ENCODE peak calls at places on chromosomes 6 and 20, in nine cellular contexts. R is HepG2, Q is psoas muscle, K is ovary, E is esophagus squamous epithelium, C is thyroid gland, Y is fibroblast of lung, B is ascending aorta, W is H1. U is an unnamed sample. For H3K27me3, the result is how much of the 10 kb centered on the place peaks cover.

GRCh38 chr20:13870349-13870748 is 85.5 kb downstream of the NDUFAF5 start:
- DNase-seq in E (no peak), R (peak), B (no peak), Y (no peak), Q (no peak), W (no peak), K (no peak), C (no peak), U (no peak)

GRCh38 chr6:1464796-1465348 is 75.5 kb downstream of the FOXF2 start:
- DNase-seq in Q (no peak), Y (no peak), W (no peak), C (no peak), K (no peak), R (no peak), B (no peak), E (no peak), U (no peak)

GRCh38 chr6:63349401-63349800 is 29.6 kb upstream of the LGSN start:
- DNase-seq in Y (no peak), W (no peak), C (no peak), R (no peak), Q (no peak), K (no peak), B (no peak), E (no peak), U (no peak)

GRCh38 chr6:42162812-42163211 is 10.4 kb upstream of the GUCA1A start:
- DNase-seq in B (no peak), R (no peak), C (peak), Y (no peak), W (no peak), Q (no peak), E (no peak), K (no peak), U (no peak)

GRCh38 chr6:13492357-13492756 is 5.0 kb upstream of the GFOD1 start:
- DNase-seq in K (no peak), R (no peak), B (no peak), W (no peak), Y (no peak), C (no peak), Q (no peak), E (no peak), U (no peak)

GRCh38 chr6:56025785-56026184 is 150.4 kb upstream of the BMP5 start:
- DNase-seq in E (no peak), W (no peak), B (no peak), C (no peak), K (no peak), R (no peak), Q (no peak), Y (no peak), U (no peak)

GRCh38 chr20:40897177-40897700 is 131.4 kb upstream of the TOP1 start:
- DNase-seq in R (no peak), Q (no peak), B (no peak), E (no peak), C (no peak), Y (peak), W (no peak), K (no peak), U (no peak)

GRCh38 chr6:135990855-135991464 is 139.5 kb downstream of the PDE7B start:
- DNase-seq in K (no peak), W (no peak), Q (no peak), Y (no peak), B (no peak), C (no peak), R (no peak), E (no peak), U (no peak)

GRCh38 chr6:34172961-34173775 is 27.3 kb upstream of the GRM4 start:
- DNase-seq in R (no peak), W (no peak), C (no peak), E (no peak), B (no peak), K (no peak), Y (no peak), Q (no peak), U (no peak)

GRCh38 chr20:59063358-59064213 is 21.0 kb upstream of the PRELID3B start:
- DNase-seq in C (no peak), R (no peak), W (no peak), E (no peak), Q (peak), B (no peak), K (peak), Y (peak), U (no peak)

GRCh38 chr6:11938285-11938890 is 73.7 kb upstream of the HIVEP1 start:
- DNase-seq in R (no peak), C (peak), Y (no peak), B (no peak), E (no peak), W (no peak), Q (no peak), K (no peak), U (no peak)

GRCh38 chr6:108555399-108556052 is 5.2 kb upstream of the FOXO3 start:
- DNase-seq in R (no peak), Y (no peak), W (no peak), E (no peak), C (no peak), K (no peak), Q (peak), B (no peak), U (no peak)

GRCh38 chr6:51675551-51676275 is 411.7 kb downstream of the PKHD1 start:
- DNase-seq in R (peak), E (no peak), K (no peak), Y (no peak), W (no peak), B (no peak), C (no peak), Q (no peak), U (no peak)

GRCh38 chr6:15299430-15300131 is 53.7 kb downstream of the JARID2 start:
- DNase-seq in K (no peak), E (no peak), Q (peak), C (no peak), Y (no peak), W (no peak), R (peak), B (no peak), U (peak)

GRCh38 chr6:132713355-132714134 is at the start of gene VNN1:
- DNase-seq in Q (no peak), W (no peak), K (no peak), C (no peak), R (no peak), E (no peak), B (peak), Y (no peak), U (peak)

GRCh38 chr6:132714160-132714559 is 305 bp upstream of the VNN1 start:
- DNase-seq in R (no peak), Q (no peak), E (no peak), Y (no peak), W (no peak), C (no peak), K (no peak), B (no peak), U (no peak)

GRCh38 chr6:132712366-132712765 is 1.5 kb downstream of the VNN1 start:
- DNase-seq in W (no peak), E (no peak), C (no peak), Y (peak), Q (no peak), R (no peak), B (no peak), K (no peak), U (no peak)

GRCh38 chr6:132716238-132716637 is 2.4 kb upstream of the VNN1 start:
- DNase-seq in B (no peak), K (no peak), R (no peak), E (no peak), Y (no peak), Q (no peak), C (no peak), W (no peak), U (no peak)

DNA sequence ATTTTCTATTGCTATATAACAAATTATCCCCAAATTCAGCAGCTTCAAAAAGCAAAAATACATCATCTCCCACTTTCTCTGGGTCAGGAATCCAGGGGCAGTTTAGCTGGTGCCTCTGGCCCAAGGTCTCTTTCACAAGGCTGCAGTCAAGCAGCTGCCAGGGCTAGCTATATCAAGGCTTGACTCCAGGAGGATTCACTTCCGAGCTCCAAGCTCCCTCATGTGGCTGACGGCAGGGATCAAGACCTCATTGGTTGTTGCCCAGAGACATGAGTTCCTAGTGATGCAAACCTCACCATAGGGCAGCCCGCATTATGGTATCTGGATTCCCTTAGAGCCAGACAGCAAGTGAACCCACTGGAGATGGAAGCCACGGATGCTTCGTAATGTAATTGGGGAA is 1.3 kb upstream of the VNN1 start:
- DNase-seq in C (peak), B (no peak), R (peak), W (peak), Y (peak), K (peak), Q (no peak), E (no peak), U (peak)
- TF ChIP-seq CTCF in C (no peak), B (no peak), R (peak), W (peak), Y (peak), K (no peak), Q (peak), E (no peak), U (no peak)

DNA sequence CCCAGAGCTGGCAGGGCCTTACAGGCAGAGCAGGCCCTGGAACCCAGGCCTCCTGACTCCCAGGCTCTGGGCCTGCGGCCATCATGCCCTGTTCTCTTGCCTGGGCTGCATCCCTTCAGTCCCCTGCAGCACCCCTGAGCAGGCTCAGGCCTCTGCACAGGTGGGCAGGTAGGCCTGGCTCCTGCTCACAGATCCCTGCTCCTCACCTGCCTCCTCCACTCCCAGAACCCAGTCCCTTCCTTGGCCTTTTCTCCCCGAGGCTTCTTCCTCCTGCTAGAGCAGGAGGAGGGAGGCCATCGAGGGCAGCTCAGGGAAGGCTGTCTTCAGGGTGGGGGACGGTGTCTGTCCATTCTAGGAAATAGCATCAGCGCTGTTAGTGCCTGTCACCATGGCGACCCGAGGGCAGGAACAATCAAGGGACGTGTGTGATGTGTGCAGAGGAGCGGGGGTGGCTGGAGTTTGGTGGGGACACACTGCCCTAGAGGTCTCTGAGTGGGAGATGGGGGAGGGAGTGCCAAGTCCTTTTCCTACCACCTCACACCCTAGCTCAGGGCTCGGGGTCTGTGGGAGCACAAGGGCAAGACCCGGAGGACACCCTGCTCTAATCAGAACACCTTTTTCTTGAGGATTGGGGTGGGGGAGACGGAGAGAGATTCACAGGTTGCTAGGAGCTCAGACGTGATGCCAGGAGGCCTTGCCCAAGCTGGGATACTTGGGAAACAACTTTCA is 26.6 kb downstream of the GLP1R start:
- DNase-seq in B (no peak), Y (no peak), Q (no peak), R (no peak), K (no peak), W (no peak), E (no peak), C (no peak), U (no peak)
- H3K27me3 ChIP-seq in B (under half), Y (under half), Q (under half), R (under half), K (under half), W (under half), E (under half), C (under half), U (under half)

GRCh38 chr20:1907586-1907985 is 12.4 kb downstream of the SIRPA start:
- DNase-seq in Y (peak), B (no peak), Q (peak), R (no peak), K (no peak), C (no peak), E (no peak), W (no peak), U (no peak)
- H3K27ac ChIP-seq in Y (no peak), B (no peak), Q (no peak), R (no peak), K (no peak), C (no peak), E (no peak), W (no peak), U (no peak)

GRCh38 chr6:80214436-80215022 is 108.1 kb downstream of the BCKDHB start:
- DNase-seq in C (peak), Y (peak), K (no peak), E (no peak), R (peak), W (no peak), B (no peak), Q (no peak), U (no peak)
- TF ChIP-seq CTCF in C (peak), Y (peak), K (peak), E (no peak), R (peak), W (peak), B (peak), Q (peak), U (peak)

DNA sequence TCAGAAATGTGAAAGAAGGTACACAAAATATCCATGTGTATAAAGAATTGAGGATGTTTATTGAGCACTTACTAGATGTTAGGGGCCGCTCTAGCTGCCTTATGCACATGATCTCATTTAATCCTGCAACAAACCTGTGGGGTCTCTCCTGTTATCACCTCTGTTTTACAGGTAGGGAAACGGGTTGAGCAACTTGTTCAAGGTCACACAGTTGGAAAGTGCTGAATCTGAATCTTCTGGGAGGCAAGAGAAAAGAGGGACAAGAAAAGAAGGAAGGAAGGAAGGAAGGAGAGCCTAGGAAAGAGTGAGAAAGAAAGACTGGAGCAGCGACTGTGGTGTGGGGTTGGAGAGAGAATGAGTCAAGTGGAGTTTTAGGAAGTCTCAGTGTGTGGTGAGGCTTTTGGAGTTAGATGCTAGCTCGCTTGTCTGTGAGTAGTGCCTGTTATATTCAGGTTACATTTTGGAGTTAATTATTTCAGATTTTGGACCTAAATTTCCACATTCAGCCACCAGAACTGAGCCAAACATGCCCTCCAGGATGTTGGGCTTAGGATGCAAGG is 7.7 kb downstream of the CLPSL1 start:
- DNase-seq in K (no peak), Q (no peak), W (no peak), Y (no peak), R (no peak), B (no peak), C (no peak), E (no peak), U (no peak)
- H3K27me3 ChIP-seq in K (under half), Q (half or more), W (under half), Y (under half), R (under half), B (under half), C (under half), E (under half), U (under half)

DNA sequence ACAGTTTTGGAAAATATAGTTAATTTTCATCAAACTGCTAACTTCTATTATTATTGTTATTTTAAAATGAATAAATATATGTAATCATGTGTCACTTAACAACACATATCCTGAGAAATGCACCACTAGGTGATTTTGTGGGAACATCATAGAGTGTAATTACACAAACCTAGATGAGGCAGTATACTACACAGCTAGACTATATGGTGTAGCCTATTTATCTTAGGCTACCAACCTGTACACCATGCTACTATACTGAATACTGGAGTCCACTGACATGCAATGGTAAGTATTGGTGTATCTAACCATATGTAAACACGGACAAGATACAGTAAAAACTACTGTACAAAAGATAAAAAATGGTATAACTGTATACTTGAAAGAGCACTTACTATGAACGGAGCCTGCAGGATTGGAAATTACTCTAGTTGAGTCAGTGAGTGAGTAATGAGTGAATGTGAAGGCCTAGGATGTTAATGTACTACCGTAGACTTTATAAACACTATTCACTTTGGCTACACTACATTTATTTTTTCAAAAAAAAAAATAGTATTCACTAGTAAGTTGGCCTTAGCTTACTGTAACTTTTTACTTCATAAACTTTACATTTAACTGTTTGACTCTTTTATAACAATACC is 72.4 kb downstream of the ASCC3 start:
- DNase-seq in B (no peak), C (no peak), Y (peak), W (no peak), E (no peak), Q (no peak), K (no peak), R (no peak), U (no peak)
- H3K27ac ChIP-seq in B (no peak), C (no peak), Y (no peak), W (no peak), E (no peak), Q (no peak), K (no peak), R (no peak), U (no peak)

GRCh38 chr20:61940976-61941720 is 124.5 kb downstream of the TAF4 start:
- DNase-seq in R (no peak), E (no peak), Y (no peak), W (no peak), C (no peak), K (no peak), Q (no peak), B (no peak), U (peak)
- TF ChIP-seq CTCF in R (no peak), E (no peak), Y (no peak), W (no peak), C (no peak), K (no peak), Q (no peak), B (no peak), U (no peak)

GRCh38 chr20:63036266-63036665 is 29.5 kb upstream of the BHLHE23 start:
- DNase-seq in K (no peak), C (no peak), Y (no peak), R (no peak), W (no peak), Q (no peak), E (no peak), B (no peak), U (no peak)
- H3K27me3 ChIP-seq in K (under half), C (under half), Y (under half), R (half or more), W (under half), Q (half or more), E (under half), B (under half), U (half or more)